ENCODE peak calls at places on chromosomes 16 and 17, in ten cellular contexts. V is CD8-positive, alpha-beta memory T cell; D is left ventricle myocardium inferior; J is OCI-LY7; N is pancreas; Q is effector memory CD4-positive, alpha-beta T cell; A is PC-3; G is tibial artery; L is right lobe of liver; U is fibroblast of lung. M is an unnamed sample.

GRCh38 chr17:81094744-81095607 is 60.0 kb downstream of the BAIAP2 start:
- DNase-seq in V (peak; percentile 76), D (no peak), J (peak; percentile 38), N (peak; percentile 65), Q (peak; percentile 77), A (peak; percentile 99), G (peak; percentile 84), L (peak; percentile 78), U (peak; percentile 100), M (peak; percentile 83)

GRCh38 chr16:66590322-66590721 is 11.1 kb downstream of the CMTM2 start:
- DNase-seq in V (no peak), D (no peak), J (peak; percentile 29), N (no peak), Q (no peak), A (no peak), G (no peak), L (no peak), U (no peak), M (no peak)

GRCh38 chr17:40371261-40371929 is 6.9 kb upstream of the GJD3 start:
- DNase-seq in V (no peak), D (no peak), J (peak; percentile 62), N (no peak), Q (no peak), A (no peak), G (no peak), L (no peak), U (no peak), M (no peak)

GRCh38 chr17:14351493-14351892 is 50.6 kb downstream of the HS3ST3B1 start:
- DNase-seq in V (no peak), D (no peak), J (peak; percentile 80), N (no peak), Q (no peak), A (no peak), G (no peak), L (no peak), U (peak; percentile 32), M (no peak)

GRCh38 chr17:63309021-63309420 is 137.1 kb downstream of the CYB561 start:
- DNase-seq in V (no peak), D (no peak), J (no peak), N (no peak), Q (no peak), A (peak; percentile 77), G (no peak), L (no peak), U (peak; percentile 36), M (no peak)

GRCh38 chr17:42248351-42249179 is 27.6 kb downstream of the STAT5B start:
- DNase-seq in V (peak; percentile 68), D (peak; percentile 60), J (peak; percentile 86), N (peak; percentile 86), Q (peak; percentile 69), A (no peak), G (peak; percentile 91), L (peak; percentile 89), U (peak; percentile 93), M (peak; percentile 84)

GRCh38 chr16:1884155-1884760 is 12.3 kb upstream of the MEIOB start:
- DNase-seq in V (no peak), D (no peak), J (peak; percentile 15), N (peak; percentile 20), Q (no peak), A (peak; percentile 34), G (no peak), L (no peak), U (no peak), M (no peak)

GRCh38 chr17:45833826-45834439 is 10.7 kb upstream of the SPPL2C start:
- DNase-seq in V (no peak), D (no peak), J (no peak), N (no peak), Q (no peak), A (no peak), G (no peak), L (no peak), U (no peak), M (no peak)

GRCh38 chr17:69287168-69287567 is 39.8 kb downstream of the ABCA5 start:
- DNase-seq in V (no peak), D (no peak), J (no peak), N (no peak), Q (no peak), A (peak; percentile 90), G (no peak), L (no peak), U (peak; percentile 24), M (no peak)

GRCh38 chr16:84088695-84089395 is 27.9 kb downstream of the MBTPS1 start:
- DNase-seq in V (peak; percentile 13), D (peak; percentile 69), J (peak; percentile 76), N (no peak), Q (peak; percentile 27), A (peak; percentile 8), G (no peak), L (no peak), U (no peak), M (no peak)

GRCh38 chr17:63306855-63307254 is 139.3 kb downstream of the CYB561 start:
- DNase-seq in V (no peak), D (no peak), J (no peak), N (no peak), Q (no peak), A (no peak), G (no peak), L (no peak), U (no peak), M (no peak)

GRCh38 chr17:65987988-65988387 is 203.9 kb downstream of the CEP112 start:
- DNase-seq in V (no peak), D (no peak), J (peak; percentile 38), N (no peak), Q (no peak), A (peak; percentile 90), G (no peak), L (no peak), U (peak; percentile 19), M (no peak)

GRCh38 chr17:50275279-50275678 is 1.0 kb downstream of the TMEM92 start:
- DNase-seq in V (no peak), D (no peak), J (no peak), N (no peak), Q (no peak), A (no peak), G (no peak), L (no peak), U (no peak), M (no peak)

GRCh38 chr16:84503751-84504395 is 586 bp downstream of the MEAK7 start:
- DNase-seq in V (no peak), D (peak; percentile 15), J (no peak), N (no peak), Q (peak; percentile 23), A (peak; percentile 22), G (no peak), L (no peak), U (peak; percentile 56), M (no peak)

DNA sequence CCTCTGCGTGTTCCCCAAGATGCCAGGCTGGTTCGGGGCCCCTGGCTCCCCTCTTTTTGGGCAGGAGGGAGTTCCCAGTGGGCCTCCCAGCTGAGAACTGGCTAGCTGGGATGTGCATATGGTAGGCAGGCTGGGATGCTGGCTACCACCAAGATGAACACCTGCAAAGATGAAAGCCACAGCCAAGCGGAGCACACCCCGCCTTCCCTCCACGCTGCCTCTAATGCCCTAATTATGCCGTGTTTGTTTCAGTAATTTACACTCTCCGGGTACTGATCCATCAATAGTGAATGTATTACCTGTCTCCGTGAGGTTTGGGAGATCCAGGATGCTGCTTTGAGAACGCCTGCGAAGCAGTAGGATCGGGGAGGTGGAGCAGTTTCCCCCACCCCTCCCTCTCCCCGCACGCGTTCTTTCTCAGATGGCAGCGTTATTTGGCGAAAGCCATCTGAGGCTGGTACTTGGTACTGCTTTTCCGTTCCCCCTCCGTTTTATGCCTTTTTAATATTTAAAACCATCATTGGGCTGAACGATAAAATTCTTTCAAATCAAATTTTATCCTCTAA is 28.8 kb upstream of the GSE1 start:
- DNase-seq in V (no peak), D (no peak), J (no peak), N (no peak), Q (no peak), A (no peak), G (no peak), L (no peak), U (no peak), M (no peak)
- H3K4me1 ChIP-seq in V (no peaks in the 10 kb centered on the region), D (peaks cover 31% of the 10 kb centered on the region), J (no peaks in the 10 kb centered on the region), N (no peaks in the 10 kb centered on the region), Q (no peaks in the 10 kb centered on the region), A (no peaks in the 10 kb centered on the region), G (peaks cover 10% of the 10 kb centered on the region), L (no peaks in the 10 kb centered on the region), U (peaks cover 16% of the 10 kb centered on the region), M (peaks cover 16% of the 10 kb centered on the region)

DNA sequence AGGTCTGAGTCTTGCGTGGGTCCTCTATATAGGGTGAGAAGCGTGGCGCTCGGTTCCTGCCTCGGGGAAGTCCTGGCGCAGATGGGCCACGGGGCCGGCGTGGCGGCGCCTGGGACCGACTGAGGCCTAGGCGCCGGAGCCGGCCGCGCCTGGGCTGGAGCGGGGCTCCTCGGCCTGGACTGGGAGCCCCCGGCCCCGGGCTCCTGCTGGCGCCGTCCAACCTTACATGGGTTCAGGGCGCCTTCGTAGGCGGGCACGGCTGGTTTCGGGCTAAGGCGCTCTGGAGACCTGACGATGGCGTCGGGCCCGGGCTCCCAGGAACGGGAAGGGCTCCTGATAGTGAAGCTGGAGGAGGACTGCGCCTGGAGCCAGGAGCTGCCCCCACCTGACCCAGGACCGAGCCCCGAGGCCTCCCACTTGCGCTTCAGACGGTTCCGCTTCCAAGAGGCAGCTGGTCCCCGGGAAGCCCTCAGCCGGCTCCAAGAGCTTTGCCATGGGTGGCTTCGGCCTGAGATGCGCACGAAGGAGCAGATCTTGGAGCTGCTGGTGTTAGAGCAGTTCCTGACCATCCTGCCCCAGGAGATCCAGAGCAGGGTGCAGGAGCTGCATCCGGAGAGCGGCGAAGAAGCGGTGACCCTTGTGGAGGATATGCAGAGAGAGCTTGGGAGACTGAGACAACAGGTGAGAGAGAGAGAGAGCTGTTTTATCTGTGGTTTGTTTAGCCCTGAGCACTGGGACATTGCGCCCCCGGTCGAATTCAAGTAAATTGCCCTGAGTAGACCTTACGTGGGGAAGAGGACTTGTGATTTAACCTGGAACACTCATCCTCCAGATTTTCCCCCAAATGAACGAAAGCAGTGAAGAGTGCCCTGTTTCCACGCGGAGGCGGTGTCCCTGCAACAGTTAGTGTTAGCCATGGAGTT is 495 bp downstream of the ZNF263 start:
- DNase-seq in V (no peak), D (peak; percentile 24), J (no peak), N (no peak), Q (no peak), A (no peak), G (no peak), L (no peak), U (peak; percentile 7), M (peak; percentile 42)
- H3K4me3 ChIP-seq in V (peak overlapping the region; percentile 91), D (peak overlapping the region; percentile 93), J (peak overlapping the region; percentile 99), N (peak overlapping the region; percentile 97), Q (peak overlapping the region; percentile 85), A (peak overlapping the region; percentile 76), G (peak overlapping the region; percentile 98), L (peak overlapping the region; percentile 98), U (peak overlapping the region; percentile 89), M (peak overlapping the region; percentile 98)

DNA sequence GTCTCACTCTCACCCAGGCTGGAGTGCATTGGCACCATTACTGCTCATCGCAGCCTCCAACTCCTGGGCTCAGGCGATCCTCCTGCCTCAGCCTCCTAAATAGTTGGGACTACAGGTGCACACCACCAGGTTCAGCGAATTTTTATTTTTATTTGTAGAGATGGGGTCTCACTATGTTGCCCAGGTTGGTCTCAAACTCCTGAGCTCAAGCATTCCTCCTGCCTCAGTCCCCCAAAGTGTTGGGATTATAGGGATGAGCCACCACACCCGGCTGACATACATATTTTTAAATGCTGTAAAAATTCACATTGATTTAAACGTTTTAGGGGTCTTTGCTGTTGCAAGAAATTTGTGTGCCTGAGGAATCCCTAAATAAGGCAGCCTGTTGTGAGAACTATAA is 24.8 kb upstream of the SEC14L1 start:
- DNase-seq in V (no peak), D (no peak), J (no peak), N (no peak), Q (no peak), A (no peak), G (no peak), L (no peak), U (no peak), M (no peak)
- H3K4me1 ChIP-seq in V (no peaks in the 10 kb centered on the region), D (peaks cover 70% of the 10 kb centered on the region), J (peaks cover 2% of the 10 kb centered on the region), N (peaks cover 24% of the 10 kb centered on the region), Q (no peaks in the 10 kb centered on the region), A (peaks cover 5% of the 10 kb centered on the region), G (peaks cover 4% of the 10 kb centered on the region), L (no peaks in the 10 kb centered on the region), U (no peaks in the 10 kb centered on the region), M (peaks cover 6% of the 10 kb centered on the region)

GRCh38 chr17:68246271-68247028 is 1.4 kb upstream of the AMZ2 start:
- DNase-seq in V (no peak), D (no peak), J (no peak), N (no peak), Q (no peak), A (no peak), G (no peak), L (no peak), U (no peak), M (no peak)
- H3K4me3 ChIP-seq in V (peak overlapping the region; percentile 97), D (peak overlapping the region; percentile 88), J (peak overlapping the region; percentile 80), N (no peak overlapping the region), Q (peak overlapping the region; percentile 60), A (peak overlapping the region; percentile 89), G (no peak overlapping the region), L (peak overlapping the region; percentile 85), U (no peak overlapping the region), M (peak overlapping the region; percentile 88)

M was measured in left lung.